ENCODE peak calls at places on chromosomes 7 and 10, in seven cellular contexts. M is kidney epithelial cell; R is heart left ventricle; S is fibroblast of mammary gland; Y is cardiac muscle cell; E is CD8-positive, alpha-beta T cell; Z is tibial artery. V is an unnamed sample.

GRCh38 chr10:98080474-98080873 is 50.1 kb upstream of the CRTAC1 start:
- DNase-seq in M (no peak), R (no peak), S (no peak), Y (no peak), E (no peak), Z (no peak), V (peak)

GRCh38 chr10:28008054-28008453 is 9.2 kb upstream of the ODAD2 start:
- DNase-seq in M (no peak), R (no peak), S (no peak), Y (no peak), E (no peak), Z (no peak), V (no peak)

GRCh38 chr7:151115836-151116418 is 29.7 kb downstream of the AGAP3 start:
- DNase-seq in M (peak), R (no peak), S (no peak), Y (no peak), E (no peak), Z (no peak), V (no peak)

GRCh38 chr10:50572017-50572491 is 51.7 kb downstream of the SGMS1 start:
- DNase-seq in M (no peak), R (no peak), S (no peak), Y (no peak), E (no peak), Z (no peak), V (no peak)

GRCh38 chr10:14356921-14357320 is 26.2 kb upstream of the FRMD4A start:
- DNase-seq in M (peak), R (no peak), S (peak), Y (peak), E (no peak), Z (no peak), V (no peak)

GRCh38 chr7:27183682-27184341 is 1.2 kb downstream of the HOXA11 start:
- DNase-seq in M (no peak), R (no peak), S (peak), Y (no peak), E (no peak), Z (peak), V (peak)

GRCh38 chr10:72126184-72126871 is 38.0 kb upstream of the SPOCK2 start:
- DNase-seq in M (peak), R (no peak), S (peak), Y (peak), E (no peak), Z (no peak), V (no peak)

GRCh38 chr7:116193329-116194087 is 16.8 kb upstream of the TES start:
- DNase-seq in M (no peak), R (no peak), S (no peak), Y (no peak), E (no peak), Z (no peak), V (no peak)

GRCh38 chr7:7117935-7118586 is 64.3 kb upstream of the C1GALT1 start:
- DNase-seq in M (no peak), R (no peak), S (no peak), Y (no peak), E (no peak), Z (no peak), V (no peak)

GRCh38 chr7:15561840-15562239 is at the start of gene AGMO:
- DNase-seq in M (no peak), R (peak), S (peak), Y (peak), E (no peak), Z (peak), V (no peak)

GRCh38 chr10:43012578-43012977 is 64.3 kb upstream of the RET start:
- DNase-seq in M (no peak), R (no peak), S (no peak), Y (no peak), E (no peak), Z (no peak), V (no peak)

GRCh38 chr7:17773289-17773626 is 167.0 kb downstream of the SNX13 start:
- DNase-seq in M (peak), R (peak), S (peak), Y (peak), E (no peak), Z (peak), V (no peak)

GRCh38 chr7:106178593-106179134 is 66.6 kb upstream of the SYPL1 start:
- DNase-seq in M (no peak), R (peak), S (peak), Y (peak), E (no peak), Z (no peak), V (no peak)

GRCh38 chr7:81886211-81886764 is 116.4 kb upstream of the HGF start:
- DNase-seq in M (no peak), R (no peak), S (no peak), Y (no peak), E (no peak), Z (no peak), V (no peak)

GRCh38 chr10:97321807-97322195 is 2.7 kb downstream of the FRAT1 start:
- DNase-seq in M (no peak), R (no peak), S (no peak), Y (no peak), E (no peak), Z (no peak), V (no peak)

GRCh38 chr7:77309714-77310220 is 106.4 kb downstream of the GSAP start:
- DNase-seq in M (no peak), R (no peak), S (no peak), Y (no peak), E (no peak), Z (no peak), V (no peak)

GRCh38 chr10:29982997-29983648 is 76.3 kb downstream of the JCAD start:
- DNase-seq in M (no peak), R (no peak), S (no peak), Y (no peak), E (no peak), Z (no peak), V (no peak)

GRCh38 chr10:43193496-43194080 is 55.3 kb downstream of the CSGALNACT2 start:
- DNase-seq in M (no peak), R (no peak), S (no peak), Y (no peak), E (peak), Z (no peak), V (no peak)

GRCh38 chr10:14603539-14604102 is 171.1 kb downstream of the FAM107B start:
- DNase-seq in M (no peak), R (no peak), S (no peak), Y (no peak), E (no peak), Z (no peak), V (peak)

GRCh38 chr10:97291357-97292096 is 910 bp downstream of the ARHGAP19 start:
- DNase-seq in M (no peak), R (no peak), S (no peak), Y (no peak), E (no peak), Z (no peak), V (no peak)

GRCh38 chr7:115099906-115100305 is 178.0 kb downstream of the MDFIC start:
- DNase-seq in M (peak), R (no peak), S (peak), Y (peak), E (no peak), Z (no peak), V (no peak)

GRCh38 chr10:86122646-86123045 is 243.9 kb downstream of the GRID1 start:
- DNase-seq in M (no peak), R (no peak), S (no peak), Y (no peak), E (no peak), Z (no peak), V (no peak)

GRCh38 chr7:157446322-157446721 is 109.5 kb downstream of the DNAJB6 start:
- DNase-seq in M (no peak), R (no peak), S (no peak), Y (no peak), E (no peak), Z (no peak), V (no peak)

GRCh38 chr10:69451784-69452251 is 553 bp downstream of the TSPAN15 start:
- DNase-seq in M (no peak), R (no peak), S (no peak), Y (no peak), E (no peak), Z (no peak), V (no peak)

GRCh38 chr10:72336259-72337038 is 18.3 kb downstream of the DNAJB12 start:
- DNase-seq in M (no peak), R (peak), S (peak), Y (peak), E (no peak), Z (no peak), V (no peak)

GRCh38 chr7:77284633-77285032 is 85.0 kb upstream of the FGL2 start:
- DNase-seq in M (no peak), R (no peak), S (no peak), Y (no peak), E (no peak), Z (no peak), V (no peak)

GRCh38 chr7:93894966-93895650 is 4.6 kb upstream of the TFPI2 start:
- DNase-seq in M (no peak), R (no peak), S (peak), Y (peak), E (no peak), Z (no peak), V (no peak)

GRCh38 chr10:20598590-20598989 is 298.5 kb downstream of the NEBL start:
- DNase-seq in M (peak), R (peak), S (peak), Y (peak), E (no peak), Z (peak), V (no peak)

GRCh38 chr7:21547511-21547910 is 4.7 kb downstream of the DNAH11 start:
- DNase-seq in M (no peak), R (no peak), S (no peak), Y (peak), E (no peak), Z (no peak), V (no peak)

GRCh38 chr7:140604760-140605159 is 35.9 kb downstream of the DENND2A start:
- DNase-seq in M (no peak), R (no peak), S (peak), Y (no peak), E (no peak), Z (no peak), V (no peak)

GRCh38 chr7:114825423-114825951 is 96.4 kb upstream of the MDFIC start:
- DNase-seq in M (no peak), R (no peak), S (no peak), Y (no peak), E (no peak), Z (no peak), V (no peak)

GRCh38 chr10:24920907-24921881 is 31.2 kb downstream of the PRTFDC1 start:
- DNase-seq in M (peak), R (peak), S (peak), Y (peak), E (no peak), Z (peak), V (no peak)

GRCh38 chr7:137932881-137933269 is 69.0 kb downstream of the CREB3L2 start:
- DNase-seq in M (no peak), R (no peak), S (peak), Y (peak), E (no peak), Z (peak), V (no peak)

GRCh38 chr10:124004372-124004928 is 88.9 kb downstream of the CHST15 start:
- DNase-seq in M (no peak), R (no peak), S (no peak), Y (no peak), E (no peak), Z (no peak), V (no peak)

GRCh38 chr7:127938588-127938987 is 92.6 kb downstream of the LRRC4 start:
- DNase-seq in M (no peak), R (no peak), S (peak), Y (peak), E (no peak), Z (no peak), V (no peak)
- TF ChIP-seq CTCF in M (no peak), R (no peak), S (peak), Y (no peak), E (no peak), Z (no peak), V (no peak)

GRCh38 chr10:44684641-44685040 is 226.5 kb upstream of the TMEM72 start:
- DNase-seq in M (no peak), R (no peak), S (no peak), Y (no peak), E (no peak), Z (no peak), V (no peak)

GRCh38 chr10:44685177-44685576 is 226.0 kb upstream of the TMEM72 start:
- DNase-seq in M (no peak), R (no peak), S (no peak), Y (no peak), E (no peak), Z (no peak), V (no peak)

GRCh38 chr10:44689368-44689767 is 221.8 kb upstream of the TMEM72 start:
- DNase-seq in M (no peak), R (no peak), S (peak), Y (no peak), E (no peak), Z (no peak), V (no peak)
- TF ChIP-seq CTCF in M (peak), R (no peak), S (peak), Y (peak), E (no peak), Z (no peak), V (peak)

GRCh38 chr7:148480479-148481146 is 110.0 kb upstream of the C7orf33 start:
- DNase-seq in M (no peak), R (no peak), S (no peak), Y (no peak), E (no peak), Z (no peak), V (no peak)
- TF ChIP-seq CTCF in M (no peak), R (no peak), S (no peak), Y (no peak), E (no peak), Z (no peak), V (no peak)

DNA sequence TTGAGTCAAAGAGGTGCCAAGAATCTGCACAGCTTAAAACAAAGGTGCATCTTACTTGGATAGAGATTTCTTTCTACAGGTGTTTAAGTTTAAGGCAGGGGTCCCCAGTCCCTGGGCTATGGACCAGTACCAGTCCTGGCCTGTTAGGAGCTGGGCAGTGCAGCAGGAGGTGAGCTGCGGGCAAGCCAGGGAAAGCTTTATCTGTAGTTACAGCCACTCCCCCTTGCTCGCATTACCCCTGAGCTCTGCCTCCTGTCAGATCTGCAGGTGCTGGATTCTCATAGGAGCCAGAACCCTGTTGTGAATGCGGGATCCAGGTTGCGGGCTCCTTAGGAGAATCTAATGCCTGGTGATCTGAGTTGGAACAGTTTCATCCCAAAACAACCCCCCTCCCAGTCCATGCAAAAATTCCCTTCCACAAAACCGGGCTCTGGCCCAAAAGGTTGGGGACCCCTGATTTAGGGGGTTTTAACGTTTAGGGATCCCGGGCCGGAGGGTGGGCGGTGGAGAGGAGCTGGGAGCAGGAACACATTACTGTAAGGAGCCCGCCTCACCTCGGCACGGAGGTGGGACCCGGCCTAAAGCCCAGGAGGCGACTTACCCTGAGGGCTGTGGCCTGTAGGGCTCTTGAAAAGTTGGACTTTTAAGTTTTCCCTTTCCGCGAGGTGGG is 60.2 kb downstream of the ZNF467 start:
- DNase-seq in M (no peak), R (no peak), S (no peak), Y (no peak), E (peak), Z (no peak), V (no peak)
- TF ChIP-seq CTCF in M (no peak), R (no peak), S (no peak), Y (no peak), E (no peak), Z (no peak), V (no peak)